ENCODE peak calls at places on chromosome 6, in four cellular contexts. V is GM12878, F is HepG2, I is H1. C is an unnamed sample. For H3K9me3, the result is how much of the 10 kb centered on the place peaks cover.

GRCh38 chr6:22722913-22723312 is 153.5 kb downstream of the HDGFL1 start:
- DNase-seq in V (no peak), F (no peak), I (no peak), C (no peak)

GRCh38 chr6:163603395-163603794 is 188.9 kb downstream of the QKI start:
- DNase-seq in V (no peak), F (no peak), I (no peak), C (no peak)

GRCh38 chr6:70839286-70840266 is 117.3 kb downstream of the B3GAT2 start:
- DNase-seq in V (no peak), F (peak), I (no peak), C (no peak)

GRCh38 chr6:43475506-43475905 is 1.9 kb upstream of the TJAP1 start:
- DNase-seq in V (no peak), F (no peak), I (no peak), C (no peak)

GRCh38 chr6:133241088-133241900 is at the start of gene EYA4:
- DNase-seq in V (no peak), F (no peak), I (peak), C (no peak)

GRCh38 chr6:43005844-43006243 is 7.9 kb downstream of the MEA1 start:
- DNase-seq in V (no peak), F (no peak), I (no peak), C (no peak)

GRCh38 chr6:21828689-21829088 is 235.1 kb downstream of the SOX4 start:
- DNase-seq in V (no peak), F (no peak), I (no peak), C (no peak)

GRCh38 chr6:149220882-149221773 is 96.4 kb upstream of the TAB2 start:
- DNase-seq in V (no peak), F (no peak), I (no peak), C (no peak)

DNA sequence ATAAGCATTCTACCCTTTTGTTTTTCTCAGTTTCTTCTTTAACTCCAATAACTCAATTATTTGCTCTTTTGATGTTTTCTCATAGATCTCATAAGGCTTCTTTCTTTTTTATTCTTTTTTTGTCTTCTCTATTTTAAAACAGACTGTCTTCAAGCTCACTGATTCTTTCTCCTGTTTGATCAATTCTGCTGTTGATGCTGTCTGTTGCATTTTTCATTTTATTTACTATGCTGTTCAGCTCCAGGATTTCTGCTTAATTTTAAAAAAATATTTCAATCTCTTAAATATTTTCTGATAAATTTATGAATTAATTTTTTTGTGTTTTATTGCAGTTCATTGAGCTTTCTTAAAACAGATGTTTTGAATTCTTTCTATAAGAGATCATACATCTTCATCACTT is 48.1 kb upstream of the SNAP91 start:
- DNase-seq in V (no peak), F (no peak), I (no peak), C (no peak)
- H3K9me3 ChIP-seq in V (under half), F (under half), I (under half), C (under half)

GRCh38 chr6:143339223-143339622 is 111.3 kb downstream of the ADAT2 start:
- DNase-seq in V (no peak), F (no peak), I (no peak), C (no peak)

GRCh38 chr6:143335865-143336264 is 114.6 kb downstream of the ADAT2 start:
- DNase-seq in V (no peak), F (no peak), I (no peak), C (no peak)

GRCh38 chr6:143333749-143334520 is 116.6 kb downstream of the ADAT2 start:
- DNase-seq in V (no peak), F (no peak), I (no peak), C (no peak)

GRCh38 chr6:143336446-143337152 is 113.9 kb downstream of the ADAT2 start:
- DNase-seq in V (no peak), F (no peak), I (no peak), C (no peak)

DNA sequence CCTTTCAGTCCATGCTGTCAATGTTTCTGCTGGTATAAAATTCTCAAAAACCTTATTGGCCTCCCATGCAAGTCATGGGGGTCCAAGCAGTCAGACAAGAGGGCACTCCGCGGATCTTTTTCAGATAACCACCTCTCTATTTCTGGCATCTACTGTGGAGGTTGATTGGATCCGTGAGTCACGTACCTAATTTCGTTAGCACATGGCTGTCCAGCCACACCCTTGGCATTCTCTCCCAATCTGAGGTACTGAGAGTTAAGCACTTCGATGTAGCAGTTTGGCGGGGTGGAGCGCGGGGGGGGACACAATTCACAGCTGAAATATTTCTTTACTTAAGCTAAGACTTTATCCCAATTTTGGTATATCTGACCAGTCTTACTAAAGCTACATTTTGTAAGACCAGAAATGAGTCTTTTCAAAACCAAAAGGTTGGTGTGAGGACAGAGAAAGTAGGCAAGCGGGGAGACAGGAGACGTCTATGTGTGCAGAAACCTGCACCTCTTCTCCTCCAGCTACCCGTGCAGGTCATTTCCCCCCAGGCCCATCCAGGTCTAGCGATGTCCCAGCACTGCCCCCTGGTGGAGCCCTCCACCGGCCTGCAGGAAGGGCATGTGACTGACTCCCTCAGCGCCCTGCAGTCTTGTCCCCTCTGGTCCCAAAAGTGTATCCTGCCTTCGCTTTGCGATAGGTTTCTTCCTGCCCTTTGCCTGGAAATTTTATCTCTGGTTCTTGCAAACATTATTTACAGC is 113.1 kb downstream of the ADAT2 start:
- DNase-seq in V (no peak), F (peak), I (peak), C (peak)
- TF ChIP-seq SUZ12 in V (no peak), F (no peak), I (no peak), C (no peak)

DNA sequence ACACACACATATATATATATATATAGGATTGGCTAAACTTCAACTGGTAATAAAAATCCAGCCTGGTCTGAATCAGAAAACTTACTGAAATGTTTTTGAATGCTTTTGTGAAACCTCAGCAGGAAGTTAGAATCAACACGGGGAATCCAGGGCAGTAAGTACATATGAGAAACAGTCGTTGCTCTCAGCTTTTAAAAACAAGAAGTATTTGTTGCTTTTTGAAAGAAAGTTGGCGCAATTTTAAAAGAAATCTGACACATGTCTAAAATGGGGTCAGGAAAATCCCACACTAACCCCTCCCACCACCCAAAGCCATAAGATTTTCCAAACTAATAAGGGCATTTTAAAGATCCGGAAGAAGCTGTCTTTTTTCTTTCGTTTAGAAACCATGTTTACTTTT is 11.5 kb upstream of the CCDC170 start:
- DNase-seq in V (no peak), F (no peak), I (no peak), C (no peak)
- H3K9ac ChIP-seq in V (no peak), F (no peak), I (no peak), C (no peak)

DNA sequence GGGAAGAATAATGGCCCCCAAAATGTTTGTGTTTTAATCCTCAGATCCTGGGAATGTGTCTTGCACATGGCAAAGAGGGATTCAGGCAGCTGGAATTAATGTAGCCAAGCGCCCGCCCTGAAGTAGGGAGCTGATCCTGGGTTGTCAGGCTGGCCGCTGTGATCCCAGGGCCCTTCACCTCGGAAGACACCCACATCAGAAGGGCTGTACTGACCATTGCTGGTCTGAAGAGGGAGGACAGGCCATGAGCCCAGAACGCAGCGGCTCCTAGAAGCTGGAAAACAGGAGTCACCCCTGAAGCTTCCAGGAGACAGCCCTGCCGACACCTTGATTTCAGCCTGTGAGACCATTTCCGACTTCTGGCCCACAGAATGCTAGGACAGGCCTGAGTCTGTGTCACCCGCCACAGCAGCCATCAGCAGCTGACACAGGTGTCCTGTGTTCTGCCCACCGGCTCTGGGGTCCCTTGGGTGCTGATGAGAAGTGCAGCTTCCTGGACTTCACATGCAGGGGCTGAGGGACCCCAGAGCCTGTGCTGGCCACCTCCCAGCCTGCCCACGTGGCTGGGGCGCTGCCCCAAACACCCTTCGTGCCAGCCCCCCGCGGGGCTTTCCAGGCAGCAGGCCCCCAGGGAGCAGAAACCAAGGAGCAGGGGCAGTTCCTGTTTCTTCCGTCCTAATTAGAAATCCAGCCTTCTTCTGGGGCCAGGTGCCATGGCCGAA is 86.3 kb downstream of the ERMARD start:
- DNase-seq in V (no peak), F (no peak), I (no peak), C (no peak)
- H3K9me3 ChIP-seq in V (under half), F (under half), I (under half), C (under half)

GRCh38 chr6:134795001-134795400 is 154.9 kb downstream of the ALDH8A1 start:
- DNase-seq in V (no peak), F (no peak), I (no peak), C (no peak)
- TF ChIP-seq SUZ12 in V (no peak), F (no peak), I (no peak), C (no peak)

GRCh38 chr6:90087103-90087833 is 193.0 kb downstream of the GJA10 start:
- DNase-seq in V (no peak), F (no peak), I (no peak), C (no peak)
- H3K9ac ChIP-seq in V (no peak), F (no peak), I (no peak), C (no peak)

DNA sequence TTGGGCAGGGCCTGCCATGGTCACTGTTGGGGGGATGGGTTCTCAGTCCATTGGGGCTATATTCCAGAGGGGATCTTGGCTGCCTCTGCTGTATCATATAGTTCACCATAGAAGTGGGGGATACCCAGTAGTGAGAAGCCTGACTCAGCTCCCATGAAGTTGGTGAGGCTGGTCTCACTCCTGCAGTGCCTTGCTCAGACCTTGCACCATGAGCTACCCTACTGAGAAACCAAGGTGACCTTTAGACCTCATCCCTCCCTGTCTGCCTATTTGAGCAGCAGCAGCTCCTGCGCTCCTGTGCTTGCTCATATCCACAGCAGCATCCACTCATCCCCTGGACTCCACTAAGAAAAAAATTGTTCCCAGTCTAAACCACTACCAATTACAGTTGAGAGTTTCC is 56.0 kb upstream of the HEY2 start:
- DNase-seq in V (no peak), F (no peak), I (no peak), C (no peak)
- H3K9me3 ChIP-seq in V (under half), F (under half), I (half or more), C (under half)